ENCODE peak calls at places on chromosomes 12 and 14, in eight cellular contexts. Q is GM23338, J is Peyer's patch, Z is hepatocyte, D is left lung, W is astrocyte, H is neural progenitor cell, O is WTC11. N is an unnamed sample.

GRCh38 chr14:33357225-33358010 is 418.7 kb downstream of the NPAS3 start:
- DNase-seq in O (no peak), H (no peak), Q (no peak), Z (peak), J (no peak), D (no peak), W (no peak), N (no peak)

GRCh38 chr14:98886982-98887381 is 385.0 kb downstream of the BCL11B start:
- DNase-seq in Q (no peak), J (peak), D (no peak), Z (peak), O (no peak), H (no peak), W (no peak), N (no peak)

GRCh38 chr14:73755434-73756014 is 41.3 kb upstream of the PNMA1 start:
- DNase-seq in W (no peak), D (no peak), Z (no peak), Q (no peak), J (peak), H (no peak), O (no peak), N (no peak)

GRCh38 chr14:38553586-38553985 is 297.7 kb upstream of the CLEC14A start:
- DNase-seq in Z (no peak), D (no peak), H (no peak), W (peak), Q (no peak), O (no peak), J (no peak), N (no peak)

GRCh38 chr12:94722664-94723063 is 72.3 kb upstream of the TMCC3 start:
- DNase-seq in D (no peak), O (no peak), Z (no peak), J (no peak), H (no peak), W (no peak), Q (no peak), N (no peak)

GRCh38 chr12:559208-559905 is 99.6 kb downstream of the B4GALNT3 start:
- DNase-seq in W (no peak), H (no peak), Q (no peak), O (no peak), J (no peak), D (no peak), Z (no peak), N (no peak)

GRCh38 chr14:100340454-100340813 is 17.3 kb downstream of the SLC25A47 start:
- DNase-seq in D (no peak), Z (no peak), H (no peak), J (no peak), O (no peak), Q (no peak), W (no peak), N (no peak)

GRCh38 chr12:93602897-93603668 is 30.6 kb downstream of the SOCS2 start:
- DNase-seq in J (no peak), W (no peak), Q (no peak), H (no peak), O (no peak), D (no peak), Z (no peak), N (no peak)

GRCh38 chr12:14892726-14893442 is 7.2 kb upstream of the MGP start:
- DNase-seq in J (no peak), Z (no peak), Q (no peak), D (no peak), H (peak), O (no peak), W (no peak), N (no peak)

GRCh38 chr12:45695035-45695434 is 34.5 kb upstream of the ARID2 start:
- DNase-seq in H (no peak), W (peak), Z (no peak), Q (no peak), O (no peak), D (no peak), J (no peak), N (no peak)

GRCh38 chr14:54424479-54424901 is 16.7 kb downstream of the CNIH1 start:
- DNase-seq in W (no peak), J (no peak), D (no peak), Z (no peak), H (no peak), O (no peak), Q (no peak), N (no peak)

GRCh38 chr12:25775968-25776367 is 182.5 kb upstream of the RASSF8 start:
- DNase-seq in D (no peak), J (no peak), Z (peak), Q (no peak), H (no peak), O (no peak), W (no peak), N (no peak)

GRCh38 chr12:119061208-119061796 is 80.0 kb downstream of the SRRM4 start:
- DNase-seq in W (peak), H (peak), O (peak), D (peak), Z (peak), J (no peak), Q (peak), N (peak)

GRCh38 chr14:105398726-105399440 is 545 bp downstream of the TEX22 start:
- DNase-seq in H (no peak), D (no peak), O (no peak), J (no peak), Q (peak), Z (peak), W (no peak), N (peak)

GRCh38 chr12:14473707-14474287 is 93.9 kb downstream of the PLBD1 start:
- DNase-seq in D (no peak), H (peak), W (peak), Q (peak), J (no peak), O (no peak), Z (peak), N (no peak)

GRCh38 chr12:107328442-107329133 is 235.2 kb upstream of the CRY1 start:
- DNase-seq in O (no peak), D (no peak), W (peak), Q (no peak), H (peak), J (no peak), Z (peak), N (no peak)

GRCh38 chr14:104563742-104564615 is 15.6 kb upstream of the C14orf180 start:
- DNase-seq in D (peak), O (peak), Q (peak), W (no peak), Z (peak), J (peak), H (peak), N (peak)

GRCh38 chr14:102479777-102480176 is 29.8 kb downstream of the ANKRD9 start:
- DNase-seq in H (no peak), W (no peak), J (peak), D (peak), O (no peak), Q (no peak), Z (no peak), N (no peak)

GRCh38 chr14:47297374-47297773 is 378.0 kb downstream of the MDGA2 start:
- DNase-seq in J (no peak), O (no peak), H (no peak), D (no peak), W (no peak), Z (no peak), Q (no peak), N (no peak)

GRCh38 chr12:70197362-70197744 is 45.9 kb upstream of the CNOT2 start:
- DNase-seq in Q (no peak), J (no peak), O (no peak), W (no peak), H (no peak), D (no peak), Z (no peak), N (no peak)

GRCh38 chr14:51869426-51870113 is 9.2 kb downstream of the GNG2 start:
- DNase-seq in O (no peak), J (no peak), H (no peak), Z (no peak), W (no peak), D (no peak), Q (no peak), N (no peak)

GRCh38 chr12:6178981-6179761 is 21.0 kb upstream of the CD9 start:
- DNase-seq in Z (no peak), O (no peak), W (peak), H (peak), Q (peak), D (no peak), J (no peak), N (peak)

GRCh38 chr12:19198272-19198671 is 68.7 kb downstream of the PLEKHA5 start:
- DNase-seq in W (peak), D (no peak), O (no peak), Z (peak), J (no peak), Q (no peak), H (no peak), N (no peak)

GRCh38 chr12:12726543-12727093 is 9.4 kb downstream of the CDKN1B start:
- DNase-seq in H (no peak), W (peak), Z (no peak), O (no peak), D (no peak), Q (no peak), J (no peak), N (no peak)

GRCh38 chr12:9813821-9814798 is 13.2 kb upstream of the KLRF1 start:
- DNase-seq in J (peak), Q (peak), D (peak), W (no peak), H (peak), O (peak), Z (peak), N (peak)

GRCh38 chr12:115752913-115753726 is 524.4 kb downstream of the MED13L start:
- DNase-seq in D (no peak), O (peak), Z (peak), W (peak), Q (peak), J (no peak), H (peak), N (peak)

GRCh38 chr12:67161322-67161918 is 107.7 kb upstream of the CAND1 start:
- DNase-seq in H (peak), D (no peak), W (peak), Q (peak), O (peak), Z (peak), J (no peak), N (peak)

GRCh38 chr12:124224535-124225110 is 70.3 kb upstream of the RFLNA start:
- DNase-seq in H (no peak), D (no peak), Z (no peak), O (no peak), Q (no peak), W (no peak), J (no peak), N (no peak)

GRCh38 chr12:108342985-108343384 is 3.9 kb upstream of the CMKLR1 start:
- DNase-seq in Q (no peak), J (no peak), D (no peak), W (no peak), Z (no peak), O (no peak), H (no peak), N (no peak)

GRCh38 chr12:111309584-111309983 is 59.3 kb downstream of the PHETA1 start:
- DNase-seq in Z (no peak), Q (no peak), W (no peak), D (no peak), J (no peak), H (no peak), O (no peak), N (no peak)

GRCh38 chr14:89986475-89986874 is 30.7 kb downstream of the TDP1 start:
- DNase-seq in H (no peak), Z (no peak), Q (peak), J (no peak), W (no peak), O (no peak), D (no peak), N (no peak)

GRCh38 chr12:53761306-53761705 is 9.5 kb upstream of the CISTR start:
- DNase-seq in H (no peak), O (no peak), D (no peak), Q (no peak), Z (no peak), W (no peak), J (no peak), N (no peak)
- TF ChIP-seq CTCF in H (no peak), O (no peak), D (no peak), Q (no peak), Z (no peak), W (no peak), J (no peak), N (no peak)

DNA sequence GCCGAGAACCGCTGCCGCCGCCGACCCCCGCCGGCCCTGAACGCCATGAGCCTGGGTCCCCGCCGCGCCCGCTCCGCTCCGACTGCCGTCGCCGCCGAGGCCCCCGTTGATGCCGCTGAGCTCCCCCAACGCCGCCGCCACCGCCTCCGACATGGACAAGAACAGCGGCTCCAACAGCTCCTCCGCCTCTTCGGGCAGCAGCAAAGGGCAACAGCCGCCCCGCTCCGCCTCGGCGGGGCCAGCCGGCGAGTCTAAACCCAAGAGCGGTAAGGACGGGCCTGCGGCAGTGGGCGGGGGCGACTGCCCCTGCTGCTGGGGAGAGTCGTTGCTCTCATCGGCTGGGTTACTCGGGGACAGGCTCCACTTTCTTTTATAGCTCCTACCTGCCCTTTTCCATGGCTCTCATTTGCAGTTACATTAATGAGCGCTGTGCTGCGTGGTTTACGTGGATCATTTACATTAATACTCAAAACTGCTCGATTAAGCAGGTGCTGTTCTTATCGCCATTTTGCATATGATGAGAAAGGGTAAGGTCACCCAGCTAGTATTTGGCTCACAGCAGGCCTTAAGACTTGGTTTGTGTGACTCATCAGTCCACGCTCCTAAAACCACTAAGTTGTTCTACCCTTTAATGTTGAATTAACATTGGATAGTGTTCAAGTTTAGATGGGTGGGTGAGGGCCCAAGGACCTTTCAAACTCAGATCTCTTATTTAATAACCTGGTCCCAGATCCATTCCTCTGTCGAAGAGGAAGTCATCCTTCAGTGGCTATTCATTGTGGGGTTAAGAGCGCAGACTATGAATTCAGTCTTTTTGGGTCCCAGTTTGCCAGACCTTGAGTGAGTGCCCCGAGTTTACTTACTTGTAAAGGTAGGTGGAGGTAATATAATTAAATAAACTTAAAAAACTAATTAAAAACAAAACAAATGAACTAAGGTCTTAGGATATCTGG is 823 bp downstream of the RNF10 start:
- DNase-seq in J (peak), Q (peak), H (peak), Z (peak), D (peak), O (peak), W (peak), N (peak)
- TF ChIP-seq CTCF in J (no peak), Q (no peak), H (no peak), Z (no peak), D (no peak), O (no peak), W (no peak), N (peak)

GRCh38 chr12:104360988-104361707 is 57.6 kb downstream of the EID3 start:
- DNase-seq in O (no peak), J (no peak), Q (no peak), Z (peak), D (no peak), H (no peak), W (peak), N (no peak)
- TF ChIP-seq CTCF in O (no peak), J (no peak), Q (no peak), Z (no peak), D (no peak), H (no peak), W (no peak), N (no peak)

GRCh38 chr12:89985935-89986334 is 277.3 kb upstream of the ATP2B1 start:
- DNase-seq in D (no peak), H (no peak), Z (no peak), O (no peak), J (no peak), Q (no peak), W (no peak), N (no peak)
- TF ChIP-seq CTCF in D (no peak), H (no peak), Z (no peak), O (no peak), J (no peak), Q (no peak), W (no peak), N (no peak)

GRCh38 chr12:22803725-22804124 is 178.8 kb downstream of the ETNK1 start:
- DNase-seq in O (peak), H (no peak), Z (no peak), Q (peak), D (no peak), J (no peak), W (no peak), N (peak)
- TF ChIP-seq CTCF in O (no peak), H (peak), Z (no peak), Q (peak), D (no peak), J (no peak), W (no peak), N (peak)

N was measured in H9.